ENCODE peak calls at places on chromosome 6, in four cellular contexts. One of them, this sample, is unnamed.

GRCh38 chr6:101826678-101827077 is 433.2 kb downstream of the GRIK2 start:
- DNase-seq in midbrain: no peak
- DNase-seq in activated naive CD4-positive, alpha-beta T cell treated with anti-CD3 and anti-CD28 coated beads, Interleukin-2, amount 10 ng/mL, durations not matched to agents 7 days and 5 days: no peak
- DNase-seq in activated T-cell treated with anti-CD3 and anti-CD28 coated beads, Interleukin-2, amount 50 U/mL, for 1 hour: no peak
- DNase-seq in this sample: no peak

GRCh38 chr6:142378138-142378875 is 76.5 kb downstream of the ADGRG6 start:
- DNase-seq in midbrain: no peak
- DNase-seq in activated naive CD4-positive, alpha-beta T cell treated with anti-CD3 and anti-CD28 coated beads, Interleukin-2, amount 10 ng/mL, durations not matched to agents 7 days and 5 days: no peak
- DNase-seq in activated T-cell treated with anti-CD3 and anti-CD28 coated beads, Interleukin-2, amount 50 U/mL, for 1 hour: no peak
- DNase-seq in this sample: no peak

GRCh38 chr6:161598896-161599295 is 325.0 kb upstream of the AGPAT4 start:
- DNase-seq in activated T-cell treated with anti-CD3 and anti-CD28 coated beads, Interleukin-2, amount 50 U/mL, for 1 hour: no peak
- DNase-seq in midbrain: no peak
- DNase-seq in activated naive CD4-positive, alpha-beta T cell treated with anti-CD3 and anti-CD28 coated beads, Interleukin-2, amount 10 ng/mL, durations not matched to agents 7 days and 5 days: no peak
- DNase-seq in this sample: no peak

GRCh38 chr6:37920667-37921066 is 101.1 kb downstream of the ZFAND3 start:
- DNase-seq in activated naive CD4-positive, alpha-beta T cell treated with anti-CD3 and anti-CD28 coated beads, Interleukin-2, amount 10 ng/mL, durations not matched to agents 7 days and 5 days: no peak
- DNase-seq in activated T-cell treated with anti-CD3 and anti-CD28 coated beads, Interleukin-2, amount 50 U/mL, for 1 hour: no peak
- DNase-seq in midbrain: no peak
- DNase-seq in this sample: no peak

GRCh38 chr6:87808005-87808757 is 106.1 kb upstream of the AKIRIN2 start:
- DNase-seq in activated T-cell treated with anti-CD3 and anti-CD28 coated beads, Interleukin-2, amount 50 U/mL, for 1 hour: no peak
- DNase-seq in midbrain: no peak
- DNase-seq in activated naive CD4-positive, alpha-beta T cell treated with anti-CD3 and anti-CD28 coated beads, Interleukin-2, amount 10 ng/mL, durations not matched to agents 7 days and 5 days: no peak
- DNase-seq in this sample: no peak

GRCh38 chr6:160972111-160972510 is 19.5 kb upstream of the MAP3K4 start:
- DNase-seq in activated T-cell treated with anti-CD3 and anti-CD28 coated beads, Interleukin-2, amount 50 U/mL, for 1 hour: no peak
- DNase-seq in midbrain: no peak
- DNase-seq in activated naive CD4-positive, alpha-beta T cell treated with anti-CD3 and anti-CD28 coated beads, Interleukin-2, amount 10 ng/mL, durations not matched to agents 7 days and 5 days: no peak
- DNase-seq in this sample: no peak

GRCh38 chr6:21500314-21500713 is 93.2 kb upstream of the SOX4 start:
- DNase-seq in activated naive CD4-positive, alpha-beta T cell treated with anti-CD3 and anti-CD28 coated beads, Interleukin-2, amount 10 ng/mL, durations not matched to agents 7 days and 5 days: no peak
- DNase-seq in activated T-cell treated with anti-CD3 and anti-CD28 coated beads, Interleukin-2, amount 50 U/mL, for 1 hour: no peak
- DNase-seq in midbrain: no peak
- DNase-seq in this sample: no peak

GRCh38 chr6:165376100-165376499 is 66.7 kb upstream of the C6orf118 start:
- DNase-seq in midbrain: no peak
- DNase-seq in activated naive CD4-positive, alpha-beta T cell treated with anti-CD3 and anti-CD28 coated beads, Interleukin-2, amount 10 ng/mL, durations not matched to agents 7 days and 5 days: no peak
- DNase-seq in activated T-cell treated with anti-CD3 and anti-CD28 coated beads, Interleukin-2, amount 50 U/mL, for 1 hour: no peak
- DNase-seq in this sample: no peak

GRCh38 chr6:131995924-131996323 is 44.8 kb upstream of the CCN2 start:
- DNase-seq in activated T-cell treated with anti-CD3 and anti-CD28 coated beads, Interleukin-2, amount 50 U/mL, for 1 hour: no peak
- DNase-seq in midbrain: no peak
- DNase-seq in activated naive CD4-positive, alpha-beta T cell treated with anti-CD3 and anti-CD28 coated beads, Interleukin-2, amount 10 ng/mL, durations not matched to agents 7 days and 5 days: no peak
- DNase-seq in this sample: no peak

GRCh38 chr6:37990762-37991525 is 171.4 kb downstream of the ZFAND3 start:
- DNase-seq in activated naive CD4-positive, alpha-beta T cell treated with anti-CD3 and anti-CD28 coated beads, Interleukin-2, amount 10 ng/mL, durations not matched to agents 7 days and 5 days: no peak
- DNase-seq in midbrain: no peak
- DNase-seq in activated T-cell treated with anti-CD3 and anti-CD28 coated beads, Interleukin-2, amount 50 U/mL, for 1 hour: no peak
- DNase-seq in this sample: no peak

GRCh38 chr6:4973972-4974885 is 29.6 kb downstream of the RPP40 start:
- DNase-seq in activated naive CD4-positive, alpha-beta T cell treated with anti-CD3 and anti-CD28 coated beads, Interleukin-2, amount 10 ng/mL, durations not matched to agents 7 days and 5 days: no peak
- DNase-seq in activated T-cell treated with anti-CD3 and anti-CD28 coated beads, Interleukin-2, amount 50 U/mL, for 1 hour: no peak
- DNase-seq in midbrain: no peak
- DNase-seq in this sample: no peak

GRCh38 chr6:158211273-158212055 is 43.3 kb downstream of the GTF2H5 start:
- DNase-seq in midbrain: no peak
- DNase-seq in activated naive CD4-positive, alpha-beta T cell treated with anti-CD3 and anti-CD28 coated beads, Interleukin-2, amount 10 ng/mL, durations not matched to agents 7 days and 5 days: no peak
- DNase-seq in activated T-cell treated with anti-CD3 and anti-CD28 coated beads, Interleukin-2, amount 50 U/mL, for 1 hour: no peak
- DNase-seq in this sample: no peak

GRCh38 chr6:5936140-5936539 is 70.6 kb downstream of the NRN1 start:
- DNase-seq in midbrain: no peak
- DNase-seq in activated naive CD4-positive, alpha-beta T cell treated with anti-CD3 and anti-CD28 coated beads, Interleukin-2, amount 10 ng/mL, durations not matched to agents 7 days and 5 days: no peak
- DNase-seq in activated T-cell treated with anti-CD3 and anti-CD28 coated beads, Interleukin-2, amount 50 U/mL, for 1 hour: no peak
- DNase-seq in this sample: no peak

GRCh38 chr6:105036371-105036770 is 79.5 kb downstream of the LIN28B start:
- DNase-seq in activated T-cell treated with anti-CD3 and anti-CD28 coated beads, Interleukin-2, amount 50 U/mL, for 1 hour: no peak
- DNase-seq in midbrain: peak; percentile 1
- DNase-seq in activated naive CD4-positive, alpha-beta T cell treated with anti-CD3 and anti-CD28 coated beads, Interleukin-2, amount 10 ng/mL, durations not matched to agents 7 days and 5 days: no peak
- DNase-seq in this sample: no peak

GRCh38 chr6:89290401-89291155 is 24.5 kb downstream of the GABRR2 start:
- DNase-seq in activated T-cell treated with anti-CD3 and anti-CD28 coated beads, Interleukin-2, amount 50 U/mL, for 1 hour: no peak
- DNase-seq in activated naive CD4-positive, alpha-beta T cell treated with anti-CD3 and anti-CD28 coated beads, Interleukin-2, amount 10 ng/mL, durations not matched to agents 7 days and 5 days: no peak
- DNase-seq in midbrain: no peak
- DNase-seq in this sample: no peak

GRCh38 chr6:141744194-141744925 is 388.4 kb upstream of the GJE1 start:
- DNase-seq in activated naive CD4-positive, alpha-beta T cell treated with anti-CD3 and anti-CD28 coated beads, Interleukin-2, amount 10 ng/mL, durations not matched to agents 7 days and 5 days: no peak
- DNase-seq in midbrain: no peak
- DNase-seq in activated T-cell treated with anti-CD3 and anti-CD28 coated beads, Interleukin-2, amount 50 U/mL, for 1 hour: no peak
- DNase-seq in this sample: no peak

GRCh38 chr6:11215773-11216172 is 16.7 kb downstream of the NEDD9 start:
- DNase-seq in activated T-cell treated with anti-CD3 and anti-CD28 coated beads, Interleukin-2, amount 50 U/mL, for 1 hour: no peak
- DNase-seq in activated naive CD4-positive, alpha-beta T cell treated with anti-CD3 and anti-CD28 coated beads, Interleukin-2, amount 10 ng/mL, durations not matched to agents 7 days and 5 days: no peak
- DNase-seq in midbrain: no peak
- DNase-seq in this sample: no peak

GRCh38 chr6:6003334-6004146 is 3.2 kb downstream of the NRN1 start:
- DNase-seq in activated naive CD4-positive, alpha-beta T cell treated with anti-CD3 and anti-CD28 coated beads, Interleukin-2, amount 10 ng/mL, durations not matched to agents 7 days and 5 days: peak; percentile 57
- DNase-seq in activated T-cell treated with anti-CD3 and anti-CD28 coated beads, Interleukin-2, amount 50 U/mL, for 1 hour: peak; percentile 50
- DNase-seq in midbrain: no peak
- DNase-seq in this sample: peak; percentile 71

GRCh38 chr6:154510144-154510905 is at the start of gene CNKSR3:
- DNase-seq in activated T-cell treated with anti-CD3 and anti-CD28 coated beads, Interleukin-2, amount 50 U/mL, for 1 hour: no peak
- DNase-seq in midbrain: peak; percentile 84
- DNase-seq in activated naive CD4-positive, alpha-beta T cell treated with anti-CD3 and anti-CD28 coated beads, Interleukin-2, amount 10 ng/mL, durations not matched to agents 7 days and 5 days: peak; percentile 41
- DNase-seq in this sample: peak; percentile 46

GRCh38 chr6:89120371-89120770 is 2.5 kb upstream of the SRSF12 start:
- DNase-seq in midbrain: no peak
- DNase-seq in activated naive CD4-positive, alpha-beta T cell treated with anti-CD3 and anti-CD28 coated beads, Interleukin-2, amount 10 ng/mL, durations not matched to agents 7 days and 5 days: no peak
- DNase-seq in activated T-cell treated with anti-CD3 and anti-CD28 coated beads, Interleukin-2, amount 50 U/mL, for 1 hour: no peak
- DNase-seq in this sample: no peak

GRCh38 chr6:119124079-119124824 is 45.8 kb upstream of the FAM184A start:
- DNase-seq in activated naive CD4-positive, alpha-beta T cell treated with anti-CD3 and anti-CD28 coated beads, Interleukin-2, amount 10 ng/mL, durations not matched to agents 7 days and 5 days: no peak
- DNase-seq in activated T-cell treated with anti-CD3 and anti-CD28 coated beads, Interleukin-2, amount 50 U/mL, for 1 hour: no peak
- DNase-seq in midbrain: no peak
- DNase-seq in this sample: no peak

GRCh38 chr6:21928715-21929298 is 335.3 kb downstream of the SOX4 start:
- DNase-seq in activated naive CD4-positive, alpha-beta T cell treated with anti-CD3 and anti-CD28 coated beads, Interleukin-2, amount 10 ng/mL, durations not matched to agents 7 days and 5 days: no peak
- DNase-seq in activated T-cell treated with anti-CD3 and anti-CD28 coated beads, Interleukin-2, amount 50 U/mL, for 1 hour: no peak
- DNase-seq in midbrain: no peak
- DNase-seq in this sample: no peak

GRCh38 chr6:18168264-18168663 is 13.0 kb downstream of the KDM1B start:
- DNase-seq in midbrain: no peak
- DNase-seq in activated naive CD4-positive, alpha-beta T cell treated with anti-CD3 and anti-CD28 coated beads, Interleukin-2, amount 10 ng/mL, durations not matched to agents 7 days and 5 days: no peak
- DNase-seq in activated T-cell treated with anti-CD3 and anti-CD28 coated beads, Interleukin-2, amount 50 U/mL, for 1 hour: no peak
- DNase-seq in this sample: no peak

GRCh38 chr6:146336200-146336599 is 207.4 kb upstream of the RAB32 start:
- DNase-seq in midbrain: no peak
- DNase-seq in activated T-cell treated with anti-CD3 and anti-CD28 coated beads, Interleukin-2, amount 50 U/mL, for 1 hour: no peak
- DNase-seq in activated naive CD4-positive, alpha-beta T cell treated with anti-CD3 and anti-CD28 coated beads, Interleukin-2, amount 10 ng/mL, durations not matched to agents 7 days and 5 days: no peak
- DNase-seq in this sample: no peak

GRCh38 chr6:135129139-135129867 is 51.8 kb upstream of the MYB start:
- DNase-seq in activated naive CD4-positive, alpha-beta T cell treated with anti-CD3 and anti-CD28 coated beads, Interleukin-2, amount 10 ng/mL, durations not matched to agents 7 days and 5 days: peak; percentile 31
- DNase-seq in activated T-cell treated with anti-CD3 and anti-CD28 coated beads, Interleukin-2, amount 50 U/mL, for 1 hour: peak; percentile 36
- DNase-seq in midbrain: no peak
- DNase-seq in this sample: peak; percentile 59